ENCODE peak calls at places on chromosomes 12 and 14, in six cellular contexts. K is RWPE2, P is lower lobe of right lung, N is psoas muscle, O is AG04450, R is kidney. S is an unnamed sample. For H3K9me3, the result is how much of the 10 kb centered on the place peaks cover.

GRCh38 chr12:46965137-46965536 is 114.3 kb upstream of the PCED1B start:
- DNase-seq in K (no peak), P (no peak), N (no peak), O (no peak), R (no peak), S (no peak)

GRCh38 chr12:93541578-93542217 is 30.8 kb upstream of the SOCS2 start:
- DNase-seq in K (no peak), P (no peak), N (no peak), O (no peak), R (no peak), S (no peak)

GRCh38 chr14:104924421-104925213 is at the start of gene PLD4:
- DNase-seq in K (no peak), P (no peak), N (no peak), O (no peak), R (peak), S (no peak)

GRCh38 chr12:69903548-69903947 is 78.5 kb downstream of the MYRFL start:
- DNase-seq in K (no peak), P (no peak), N (no peak), O (no peak), R (no peak), S (no peak)

GRCh38 chr12:84661732-84662326 is 250.8 kb downstream of the SLC6A15 start:
- DNase-seq in K (no peak), P (no peak), N (no peak), O (no peak), R (no peak), S (no peak)

GRCh38 chr12:46373303-46374182 is 970 bp upstream of the SLC38A2 start:
- DNase-seq in K (peak), P (peak), N (peak), O (no peak), R (peak), S (peak)

GRCh38 chr12:69881771-69882170 is 56.7 kb downstream of the MYRFL start:
- DNase-seq in K (no peak), P (no peak), N (no peak), O (no peak), R (no peak), S (no peak)

GRCh38 chr12:69834147-69834546 is 9.1 kb downstream of the MYRFL start:
- DNase-seq in K (no peak), P (no peak), N (no peak), O (no peak), R (no peak), S (no peak)

GRCh38 chr12:115227137-115227615 is 543.2 kb upstream of the TBX3 start:
- DNase-seq in K (peak), P (no peak), N (peak), O (peak), R (no peak), S (peak)

GRCh38 chr14:50790568-50790967 is 40.4 kb downstream of the NIN start:
- DNase-seq in K (no peak), P (no peak), N (no peak), O (no peak), R (no peak), S (no peak)

GRCh38 chr14:73209943-73210342 is 27.4 kb upstream of the PAPLN start:
- DNase-seq in K (no peak), P (no peak), N (no peak), O (no peak), R (no peak), S (no peak)

GRCh38 chr14:89067293-89067972 is 243.0 kb downstream of the TTC8 start:
- DNase-seq in K (no peak), P (no peak), N (no peak), O (no peak), R (no peak), S (no peak)

GRCh38 chr12:62332598-62332997 is 72.4 kb downstream of the USP15 start:
- DNase-seq in K (no peak), P (no peak), N (no peak), O (no peak), R (no peak), S (no peak)

GRCh38 chr14:58584383-58584782 is 53.4 kb upstream of the DACT1 start:
- DNase-seq in K (no peak), P (no peak), N (no peak), O (peak), R (no peak), S (no peak)

GRCh38 chr12:68479832-68480291 is 130.8 kb upstream of the RAP1B start:
- DNase-seq in K (no peak), P (no peak), N (no peak), O (no peak), R (no peak), S (no peak)

GRCh38 chr12:105352940-105353635 is 22.6 kb downstream of the C12orf75 start:
- DNase-seq in K (no peak), P (no peak), N (peak), O (no peak), R (no peak), S (no peak)

GRCh38 chr12:105352049-105352448 is 21.6 kb downstream of the C12orf75 start:
- DNase-seq in K (no peak), P (no peak), N (no peak), O (no peak), R (no peak), S (no peak)

GRCh38 chr12:105348142-105348541 is 17.7 kb downstream of the C12orf75 start:
- DNase-seq in K (no peak), P (no peak), N (no peak), O (no peak), R (no peak), S (no peak)

GRCh38 chr12:105348561-105348960 is 18.1 kb downstream of the C12orf75 start:
- DNase-seq in K (no peak), P (no peak), N (no peak), O (no peak), R (no peak), S (no peak)

DNA sequence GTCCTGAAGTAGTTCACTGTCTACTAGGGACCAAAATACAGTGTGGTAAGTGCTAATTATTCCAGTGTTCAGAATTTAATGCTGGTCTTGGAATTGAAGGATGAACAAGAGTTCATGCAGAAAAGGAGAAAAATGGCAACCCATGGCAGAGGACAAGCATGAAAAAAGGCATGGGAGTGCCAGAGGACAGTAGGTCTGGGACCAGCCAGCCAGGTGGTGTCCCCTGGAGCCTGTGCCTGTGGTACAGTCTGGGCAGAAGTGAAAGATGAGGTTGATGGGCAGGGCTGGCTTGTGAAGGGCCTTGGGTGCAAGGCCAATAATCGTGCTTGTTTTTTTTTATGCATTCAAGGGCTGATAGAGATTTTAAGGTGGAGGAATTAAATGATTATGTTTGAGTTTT is 21.0 kb downstream of the C12orf75 start:
- DNase-seq in K (no peak), P (no peak), N (no peak), O (no peak), R (no peak), S (no peak)
- H3K4me3 ChIP-seq in K (no peak), P (no peak), N (no peak), O (no peak), R (no peak), S (no peak)

DNA sequence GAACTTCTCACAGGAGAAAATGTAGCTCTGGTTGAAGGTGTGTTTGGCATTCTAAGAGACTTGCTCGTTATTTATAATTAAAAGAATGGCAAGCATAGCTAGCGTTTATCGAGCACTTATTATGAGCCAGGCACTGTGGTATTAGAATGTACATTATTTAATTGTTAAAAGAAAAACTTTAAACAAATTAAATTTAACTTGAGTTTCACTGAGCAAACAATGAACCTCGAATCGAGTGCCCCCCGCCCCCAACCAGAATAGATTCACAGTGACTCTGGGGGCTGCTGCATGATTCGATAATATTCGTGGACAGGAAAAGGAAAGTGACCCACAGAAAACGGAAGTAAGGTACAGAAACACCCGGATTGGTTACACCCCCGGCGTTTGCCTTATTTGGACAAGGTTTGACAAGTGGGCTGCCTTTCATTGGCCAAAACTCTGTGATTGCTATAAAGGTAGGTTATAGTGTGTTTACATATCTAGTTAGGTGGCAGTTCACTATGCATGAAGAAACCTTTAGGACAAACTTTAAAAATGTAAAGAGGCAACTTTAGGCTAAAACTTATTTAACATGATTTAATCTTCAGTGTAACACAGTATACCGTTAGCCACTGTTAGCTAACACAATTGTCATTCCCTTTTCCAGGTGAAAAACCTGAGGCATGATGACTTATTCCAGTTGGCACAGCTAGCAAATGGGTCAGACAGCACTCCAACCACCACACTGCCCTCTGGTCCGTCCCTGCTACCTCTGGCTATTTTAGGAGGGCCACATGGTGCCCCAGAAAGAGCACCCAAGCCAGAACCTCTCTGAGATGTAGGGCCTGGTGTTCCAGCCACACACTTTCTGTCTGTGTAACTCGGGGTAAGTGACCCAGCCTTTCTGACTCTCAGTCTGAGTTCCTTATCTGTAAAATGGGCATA is 7.1 kb downstream of the SCNN1A start:
- DNase-seq in K (no peak), P (peak), N (no peak), O (no peak), R (peak), S (no peak)
- H3K9me3 ChIP-seq in K (under half), P (under half), N (under half), O (under half), R (under half), S (under half)

DNA sequence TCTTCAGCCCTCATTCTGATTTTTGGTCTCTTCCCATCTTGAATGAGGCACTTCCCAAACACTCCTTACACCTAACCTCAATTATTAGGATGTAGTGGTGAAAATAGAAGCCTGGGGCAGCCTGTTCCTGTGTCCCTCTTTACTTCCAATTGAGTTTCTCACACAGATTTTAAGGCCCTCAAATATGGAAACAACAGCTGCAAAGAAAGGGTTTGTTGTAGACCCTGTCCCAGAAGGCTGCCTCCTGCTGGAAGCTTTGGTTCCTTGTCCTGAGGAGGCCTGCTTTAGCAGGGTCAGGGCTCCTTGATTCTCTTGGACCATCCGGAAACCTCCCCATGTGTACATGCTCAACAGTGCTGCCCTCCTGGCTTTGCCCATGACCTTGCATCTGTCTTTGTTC is 101.3 kb downstream of the TGFB3 start:
- DNase-seq in K (no peak), P (no peak), N (no peak), O (no peak), R (no peak), S (no peak)
- TF ChIP-seq CTCF in K (no peak), P (peak), N (peak), O (no peak), R (no peak), S (no peak)

GRCh38 chr14:63436286-63437098 is 106.7 kb downstream of the PPP2R5E start:
- DNase-seq in K (no peak), P (no peak), N (no peak), O (no peak), R (no peak), S (no peak)
- H3K4me3 ChIP-seq in K (no peak), P (no peak), N (no peak), O (no peak), R (no peak), S (no peak)

GRCh38 chr14:53140585-53140984 is 12.5 kb downstream of the DDHD1 start:
- DNase-seq in K (no peak), P (no peak), N (no peak), O (no peak), R (no peak), S (no peak)

DNA sequence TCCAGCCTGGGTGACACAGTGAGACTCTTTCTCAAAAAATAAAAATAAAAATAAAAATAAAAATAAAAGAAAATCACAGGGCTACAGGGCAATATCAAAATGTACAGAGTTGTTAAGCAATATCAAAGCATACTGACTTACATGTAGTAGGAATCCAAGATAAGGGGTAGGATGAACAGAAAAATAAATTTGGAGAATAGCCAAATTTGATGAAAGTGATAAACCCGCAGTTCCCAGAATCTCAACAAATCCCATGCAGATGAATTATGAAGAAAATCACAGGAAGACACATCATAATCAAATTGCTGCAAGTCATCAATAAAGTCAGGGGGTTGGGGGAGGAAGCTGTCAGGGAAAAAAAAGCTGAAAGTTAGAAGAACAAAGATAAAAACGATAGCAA is 15.6 kb downstream of the DDHD1 start:
- DNase-seq in K (no peak), P (no peak), N (no peak), O (no peak), R (no peak), S (no peak)
- H3K9me3 ChIP-seq in K (under half), P (under half), N (under half), O (under half), R (under half), S (half or more)

DNA sequence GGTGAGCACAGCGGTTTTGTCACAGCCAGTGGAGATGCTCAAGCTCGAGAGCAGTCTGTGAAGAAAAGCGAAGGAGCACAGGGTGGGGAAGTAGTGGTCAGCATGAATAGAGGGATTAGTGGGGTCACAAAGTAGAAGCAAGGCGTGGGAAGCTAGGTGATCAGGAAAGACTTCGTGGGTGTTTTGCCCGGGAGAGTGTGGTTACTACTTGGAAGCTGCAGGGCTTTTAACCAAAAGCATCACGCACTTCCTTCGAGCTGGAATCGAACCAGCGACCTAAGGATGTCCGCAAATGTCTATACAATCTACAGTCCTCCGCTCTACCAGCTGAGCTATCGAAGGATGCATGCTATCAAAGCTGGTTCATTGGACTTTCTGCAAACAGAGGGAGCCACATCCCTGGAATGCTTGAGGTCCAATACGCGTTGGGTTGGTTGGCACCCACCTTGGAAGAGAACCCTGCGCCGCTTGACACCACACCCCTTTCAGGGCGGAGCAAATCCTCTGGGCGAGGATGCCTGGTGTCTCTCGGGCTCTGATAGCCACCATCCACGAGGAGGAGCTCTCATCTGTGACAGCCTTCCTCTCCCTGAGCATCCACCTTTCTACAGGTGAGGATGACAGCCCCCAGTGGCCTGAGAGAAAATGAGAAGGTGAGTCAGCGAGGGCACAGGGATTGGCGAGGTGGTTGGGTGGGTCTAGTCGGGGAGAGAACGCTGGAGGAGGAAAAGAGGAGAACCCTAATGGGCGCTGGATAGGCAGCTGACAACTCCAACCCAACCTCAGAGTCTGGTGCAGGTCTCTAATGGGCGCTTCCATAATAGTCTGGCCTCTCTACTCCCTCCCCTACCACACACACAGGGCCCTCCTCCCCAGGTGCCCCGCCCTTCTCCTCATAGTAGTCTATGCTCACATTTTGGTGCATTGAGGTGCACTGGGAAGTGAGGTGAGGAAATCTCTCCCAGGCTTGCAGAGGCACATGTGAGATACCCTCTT is 16.0 kb upstream of the OR6S1 start:
- DNase-seq in K (peak), P (no peak), N (no peak), O (no peak), R (peak), S (no peak)
- TF ChIP-seq CTCF in K (peak), P (no peak), N (no peak), O (no peak), R (no peak), S (peak)

GRCh38 chr14:68506645-68507405 is 286.0 kb downstream of the ZFP36L1 start:
- DNase-seq in K (no peak), P (no peak), N (no peak), O (no peak), R (no peak), S (no peak)
- H3K4me3 ChIP-seq in K (no peak), P (no peak), N (no peak), O (no peak), R (no peak), S (no peak)

GRCh38 chr14:91870001-91870400 is 2.7 kb upstream of the TC2N start:
- DNase-seq in K (no peak), P (no peak), N (no peak), O (no peak), R (no peak), S (no peak)
- H3K9me3 ChIP-seq in K (under half), P (under half), N (under half), O (under half), R (under half), S (under half)

DNA sequence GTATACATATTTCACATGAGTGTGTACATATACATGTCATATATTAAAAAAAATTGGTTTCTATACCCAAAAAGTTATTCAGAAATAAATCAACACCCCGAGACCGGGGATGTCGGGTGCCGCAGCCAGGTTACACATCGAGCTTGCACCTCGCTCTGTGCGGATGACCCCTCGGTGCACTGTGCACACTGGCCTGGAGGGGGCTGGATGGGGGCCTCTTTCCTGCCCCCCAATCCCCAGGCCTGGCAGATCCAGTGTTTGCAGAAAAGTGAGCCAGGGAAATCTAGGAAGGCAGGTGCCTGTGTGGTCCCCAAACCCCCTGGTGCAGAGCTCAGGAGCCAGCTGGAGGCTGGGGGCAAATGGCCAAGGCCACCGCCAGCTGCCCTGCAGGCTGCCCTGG is 27.1 kb upstream of the GPR68 start:
- DNase-seq in K (no peak), P (no peak), N (no peak), O (no peak), R (no peak), S (no peak)
- TF ChIP-seq CTCF in K (no peak), P (no peak), N (no peak), O (no peak), R (no peak), S (no peak)

DNA sequence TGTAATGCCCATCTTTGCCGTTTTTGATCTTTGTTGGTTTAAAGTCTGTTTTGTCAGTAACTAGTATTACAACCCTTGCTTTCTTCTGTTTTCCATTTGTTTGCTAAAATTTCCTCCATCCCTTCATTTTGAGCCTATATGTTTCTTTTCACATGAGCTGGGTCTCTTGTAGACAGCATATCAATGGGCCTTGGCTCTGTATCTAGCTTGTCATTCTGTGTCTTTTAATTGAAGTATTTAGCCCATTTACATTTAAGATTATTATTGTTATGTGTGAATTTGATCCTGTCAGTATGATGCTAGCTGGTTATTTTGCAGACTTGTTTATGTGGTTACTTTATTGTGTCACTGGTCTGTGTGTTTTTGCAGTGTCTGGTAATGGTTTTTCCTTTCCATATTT is 913.2 kb downstream of the TRHDE start:
- DNase-seq in K (no peak), P (no peak), N (no peak), O (no peak), R (no peak), S (no peak)
- H3K4me3 ChIP-seq in K (no peak), P (no peak), N (no peak), O (no peak), R (no peak), S (no peak)

S was measured in left ventricle myocardium inferior.